ENCODE peak calls at places on chromosome 7, in seven cellular contexts. U, Z, Q, L, R, F and M are unnamed samples.

GRCh38 chr7:3974329-3974728 is 673.3 kb downstream of the SDK1 start:
- DNase-seq in U (no peak), Z (no peak), Q (no peak), L (no peak), R (no peak), F (no peak), M (no peak)

GRCh38 chr7:101172854-101173751 is 7.0 kb downstream of the NAT16 start:
- DNase-seq in U (peak), Z (peak), Q (no peak), L (no peak), R (peak), F (no peak), M (no peak)

GRCh38 chr7:85186083-85186520 is 754 bp downstream of the SEMA3D start:
- DNase-seq in U (peak), Z (no peak), Q (no peak), L (no peak), R (peak), F (no peak), M (no peak)

GRCh38 chr7:129122751-129123516 is 21.6 kb upstream of the TSPAN33 start:
- DNase-seq in U (no peak), Z (no peak), Q (no peak), L (no peak), R (no peak), F (peak), M (no peak)

GRCh38 chr7:105589221-105590077 is 8.2 kb upstream of the EFCAB10 start:
- DNase-seq in U (peak), Z (peak), Q (peak), L (peak), R (peak), F (peak), M (peak)

GRCh38 chr7:75655536-75655935 is 83.2 kb downstream of the HIP1 start:
- DNase-seq in U (no peak), Z (no peak), Q (no peak), L (no peak), R (no peak), F (no peak), M (no peak)

GRCh38 chr7:134029743-134030142 is 97.4 kb upstream of the LRGUK start:
- DNase-seq in U (no peak), Z (no peak), Q (no peak), L (no peak), R (no peak), F (no peak), M (no peak)

GRCh38 chr7:106668853-106669539 is 8.0 kb upstream of the CCDC71L start:
- DNase-seq in U (no peak), Z (no peak), Q (no peak), L (no peak), R (no peak), F (no peak), M (no peak)

GRCh38 chr7:33099154-33099940 is 9.9 kb downstream of the RP9 start:
- DNase-seq in U (no peak), Z (no peak), Q (no peak), L (no peak), R (no peak), F (no peak), M (no peak)

GRCh38 chr7:18020138-18020715 is 7.4 kb downstream of the PRPS1L1 start:
- DNase-seq in U (no peak), Z (no peak), Q (no peak), L (no peak), R (no peak), F (no peak), M (no peak)

GRCh38 chr7:134886353-134887057 is 99.8 kb upstream of the AGBL3 start:
- DNase-seq in U (no peak), Z (no peak), Q (no peak), L (peak), R (peak), F (no peak), M (no peak)

GRCh38 chr7:43905954-43906326 is 456 bp downstream of the URGCP start:
- DNase-seq in U (peak), Z (peak), Q (no peak), L (no peak), R (peak), F (peak), M (no peak)

GRCh38 chr7:117019786-117020604 is 66.7 kb downstream of the ST7 start:
- DNase-seq in U (peak), Z (no peak), Q (peak), L (peak), R (peak), F (no peak), M (peak)

GRCh38 chr7:82699773-82700186 is 256.2 kb upstream of the CACNA2D1 start:
- DNase-seq in U (peak), Z (no peak), Q (peak), L (no peak), R (peak), F (no peak), M (peak)

GRCh38 chr7:127347567-127348246 is 44.8 kb downstream of the ZNF800 start:
- DNase-seq in U (peak), Z (peak), Q (peak), L (no peak), R (peak), F (peak), M (peak)

GRCh38 chr7:116218051-116218645 is 7.8 kb downstream of the TES start:
- DNase-seq in U (peak), Z (no peak), Q (no peak), L (peak), R (peak), F (no peak), M (no peak)

GRCh38 chr7:107505997-107506682 is 36.3 kb downstream of the GPR22 start:
- DNase-seq in U (peak), Z (peak), Q (peak), L (no peak), R (no peak), F (no peak), M (no peak)

GRCh38 chr7:13028036-13028730 is 340.8 kb downstream of the ARL4A start:
- DNase-seq in U (no peak), Z (no peak), Q (no peak), L (no peak), R (no peak), F (no peak), M (no peak)

GRCh38 chr7:155733582-155734444 is 78.5 kb downstream of the SHH start:
- DNase-seq in U (no peak), Z (no peak), Q (no peak), L (no peak), R (no peak), F (no peak), M (no peak)

GRCh38 chr7:65812281-65812680 is 60.6 kb upstream of the VKORC1L1 start:
- DNase-seq in U (no peak), Z (no peak), Q (no peak), L (no peak), R (no peak), F (no peak), M (no peak)